ENCODE peak calls at places on chromosomes 3 and 15, in eight cellular contexts. I is heart left ventricle; P is CD8-positive, alpha-beta T cell; C is SK-N-SH; X is CD8-positive, alpha-beta memory T cell; W is neural progenitor cell; V is A673; T is thoracic aorta. A is an unnamed sample. For H3K36me3, the result is how much of the 10 kb centered on the place peaks cover.

GRCh38 chr15:42065008-42065407 is 29.4 kb downstream of the PLA2G4D start:
- DNase-seq in X (no peak), W (no peak), V (no peak), P (no peak), T (no peak), C (peak), I (peak), A (no peak)

GRCh38 chr3:172279191-172279640 is 169.0 kb downstream of the GHSR start:
- DNase-seq in W (peak), C (no peak), V (no peak), I (no peak), P (no peak), X (no peak), T (no peak), A (no peak)

GRCh38 chr3:126269360-126269759 is 87.8 kb downstream of the KLF15 start:
- DNase-seq in W (no peak), T (no peak), X (no peak), V (no peak), I (no peak), C (no peak), P (no peak), A (no peak)

GRCh38 chr15:65862682-65863081 is 6.6 kb upstream of the RAB11A start:
- DNase-seq in C (peak), V (peak), I (no peak), P (peak), T (no peak), X (peak), W (peak), A (no peak)

GRCh38 chr3:149180057-149180573 is 41.5 kb downstream of the CP start:
- DNase-seq in I (peak), P (no peak), W (no peak), X (no peak), V (peak), T (peak), C (no peak), A (peak)

GRCh38 chr3:151580592-151580991 is 119.7 kb upstream of the IGSF10 start:
- DNase-seq in P (no peak), V (peak), I (no peak), X (no peak), C (no peak), W (no peak), T (no peak), A (no peak)

GRCh38 chr3:104279617-104280016 is 1087.1 kb upstream of the ALCAM start:
- DNase-seq in C (no peak), I (no peak), W (no peak), T (no peak), X (no peak), P (no peak), V (peak), A (no peak)

GRCh38 chr15:100767002-100767825 is 112.4 kb upstream of the ALDH1A3 start:
- DNase-seq in V (no peak), W (no peak), C (peak), X (no peak), P (no peak), I (peak), T (no peak), A (peak)

GRCh38 chr3:171184372-171184771 is 157.9 kb upstream of the SLC2A2 start:
- DNase-seq in V (no peak), C (no peak), I (no peak), P (no peak), W (no peak), X (no peak), T (no peak), A (no peak)

GRCh38 chr3:31167666-31168065 is 273.2 kb upstream of the GADL1 start:
- DNase-seq in W (no peak), V (no peak), T (no peak), I (no peak), C (no peak), X (no peak), P (no peak), A (no peak)

GRCh38 chr15:64686130-64686735 is 89.2 kb downstream of the RBPMS2 start:
- DNase-seq in C (peak), X (no peak), W (peak), P (no peak), I (no peak), T (no peak), V (peak), A (no peak)

GRCh38 chr3:44058022-44058867 is 183.4 kb upstream of the TOPAZ1 start:
- DNase-seq in X (no peak), P (peak), T (no peak), C (no peak), V (peak), I (no peak), W (no peak), A (no peak)

GRCh38 chr3:79872483-79872882 is 104.7 kb upstream of the ROBO1 start:
- DNase-seq in X (no peak), T (no peak), C (no peak), I (no peak), V (no peak), W (no peak), P (no peak), A (no peak)

GRCh38 chr15:76278651-76279050 is 32.6 kb downstream of the ETFA start:
- DNase-seq in V (no peak), I (no peak), C (no peak), X (no peak), T (no peak), P (no peak), W (no peak), A (no peak)

GRCh38 chr3:149003653-149004305 is 12.4 kb downstream of the GYG1 start:
- DNase-seq in V (no peak), C (no peak), W (no peak), P (no peak), I (no peak), T (no peak), X (peak), A (no peak)

GRCh38 chr3:134333522-134334181 is 40.6 kb downstream of the AMOTL2 start:
- DNase-seq in X (no peak), I (no peak), T (no peak), C (no peak), W (peak), P (no peak), V (peak), A (no peak)

GRCh38 chr15:80777836-80778620 is 1.1 kb upstream of the CEMIP start:
- DNase-seq in W (no peak), I (no peak), C (no peak), X (no peak), T (no peak), P (no peak), V (no peak), A (no peak)

GRCh38 chr3:172595648-172596393 is 72.6 kb upstream of the TNFSF10 start:
- DNase-seq in W (peak), T (no peak), P (peak), C (no peak), V (peak), I (no peak), X (peak), A (no peak)

GRCh38 chr3:186849392-186849975 is 7.0 kb downstream of the ADIPOQ start:
- DNase-seq in V (peak), C (peak), T (no peak), I (no peak), X (no peak), W (peak), P (no peak), A (no peak)

GRCh38 chr3:150135321-150135721 is 164.6 kb upstream of the PFN2 start:
- DNase-seq in P (no peak), V (no peak), W (no peak), T (no peak), I (no peak), C (no peak), X (no peak), A (no peak)

GRCh38 chr15:82855286-82856092 is 46.1 kb downstream of the WHAMM start:
- DNase-seq in I (no peak), W (peak), C (no peak), V (no peak), T (no peak), P (no peak), X (no peak), A (peak)

GRCh38 chr3:194204036-194204792 is 68.3 kb downstream of the HES1 start:
- DNase-seq in W (peak), V (peak), C (no peak), T (no peak), X (no peak), P (no peak), I (no peak), A (no peak)
- H3K36me3 ChIP-seq in W (under half), V (under half), C (under half), T (under half), X (under half), P (under half), I (under half), A (under half)

DNA sequence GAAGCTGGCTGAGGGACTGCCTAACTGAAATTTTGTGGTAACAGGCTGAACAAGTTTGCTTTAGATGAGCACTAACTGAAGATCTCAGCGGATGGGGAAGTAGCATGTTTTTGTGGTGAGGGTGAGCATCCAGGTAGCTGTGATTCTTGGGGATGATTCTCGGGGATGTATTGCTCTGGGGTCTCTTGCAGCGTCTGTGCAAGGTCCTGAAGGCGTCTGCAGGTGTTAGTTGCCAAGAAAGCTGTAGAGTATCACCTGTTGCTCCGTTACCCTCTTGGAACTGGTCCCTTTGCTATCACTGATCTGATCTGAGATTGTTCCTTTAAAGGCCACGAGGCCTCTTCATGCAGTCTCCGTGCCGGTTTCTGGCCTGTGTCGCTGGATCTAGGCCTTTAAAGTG is 6.0 kb downstream of the TMED3 start:
- DNase-seq in W (no peak), P (no peak), C (no peak), X (no peak), V (no peak), T (no peak), I (no peak), A (no peak)
- H3K36me3 ChIP-seq in W (under half), P (half or more), C (half or more), X (half or more), V (under half), T (under half), I (under half), A (under half)

GRCh38 chr15:50493625-50494024 is 52.8 kb downstream of the USP50 start:
- DNase-seq in W (no peak), V (no peak), T (no peak), C (no peak), P (no peak), I (no peak), X (no peak), A (no peak)

GRCh38 chr15:50501815-50502214 is 44.7 kb downstream of the USP50 start:
- DNase-seq in I (no peak), T (no peak), P (no peak), W (no peak), X (no peak), V (no peak), C (no peak), A (no peak)

DNA sequence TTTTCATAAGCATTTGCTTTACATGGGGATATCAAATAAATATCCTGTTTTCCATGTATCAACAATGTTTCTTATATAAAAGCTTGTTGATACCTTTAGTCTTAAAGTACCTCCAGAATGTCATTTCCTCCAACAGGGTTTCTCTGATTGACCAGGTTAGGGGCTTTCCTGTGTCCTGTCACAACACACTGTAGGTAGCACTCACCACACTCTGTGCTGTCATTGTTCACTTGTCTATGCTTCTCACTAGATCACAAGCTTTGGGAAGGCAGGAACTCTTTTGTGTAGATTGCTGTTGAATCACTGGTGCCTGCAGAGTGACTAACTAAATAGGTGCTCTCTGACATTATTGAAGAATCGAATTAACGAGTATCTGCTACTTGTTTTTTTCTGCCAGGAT is 49.8 kb downstream of the USP50 start:
- DNase-seq in W (peak), I (no peak), C (no peak), V (no peak), X (no peak), T (no peak), P (no peak), A (no peak)
- H3K36me3 ChIP-seq in W (under half), I (half or more), C (half or more), V (half or more), X (under half), T (half or more), P (half or more), A (half or more)

GRCh38 chr3:9782777-9783176 is 9.5 kb downstream of the TADA3 start:
- DNase-seq in X (no peak), W (no peak), V (no peak), P (no peak), I (no peak), C (no peak), T (no peak), A (no peak)
- H3K36me3 ChIP-seq in X (under half), W (under half), V (under half), P (under half), I (half or more), C (half or more), T (under half), A (half or more)

GRCh38 chr15:85780586-85780985 is 14.1 kb downstream of the KLHL25 start:
- DNase-seq in P (no peak), X (no peak), T (no peak), V (no peak), W (no peak), C (no peak), I (no peak), A (no peak)

GRCh38 chr15:85778107-85778776 is 16.5 kb downstream of the KLHL25 start:
- DNase-seq in T (no peak), I (no peak), V (no peak), P (no peak), X (no peak), C (no peak), W (no peak), A (no peak)

GRCh38 chr15:85785887-85786777 is 8.6 kb downstream of the KLHL25 start:
- DNase-seq in V (no peak), P (no peak), W (no peak), C (no peak), T (peak), X (no peak), I (no peak), A (no peak)

GRCh38 chr15:85781099-85781498 is 13.6 kb downstream of the KLHL25 start:
- DNase-seq in W (no peak), X (no peak), V (no peak), I (no peak), P (no peak), C (no peak), T (no peak), A (no peak)

GRCh38 chr15:85782112-85782511 is 12.6 kb downstream of the KLHL25 start:
- DNase-seq in C (no peak), T (no peak), P (no peak), I (no peak), X (no peak), W (no peak), V (no peak), A (no peak)
- H3K36me3 ChIP-seq in C (under half), T (under half), P (under half), I (under half), X (under half), W (under half), V (under half), A (under half)

DNA sequence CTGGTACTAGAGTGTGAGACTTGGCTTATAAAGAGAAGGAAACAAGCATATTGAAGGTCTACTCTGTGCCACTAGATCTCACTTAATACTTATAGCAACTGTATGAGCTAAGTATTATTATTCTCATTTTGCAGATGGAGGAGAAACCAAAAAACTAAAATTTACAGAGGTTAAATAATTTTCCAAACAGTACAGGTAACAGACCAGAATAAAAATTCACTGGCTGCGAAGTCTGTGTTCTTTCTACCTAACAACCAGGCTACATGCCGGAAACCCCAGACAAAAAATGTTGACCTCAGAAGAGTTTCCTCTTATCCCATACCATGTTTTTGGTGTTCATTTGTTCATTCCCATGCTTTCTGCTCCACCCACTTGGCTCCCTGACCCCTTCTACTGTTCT is 46.6 kb downstream of the CMSS1 start:
- DNase-seq in T (no peak), C (no peak), W (no peak), P (no peak), V (no peak), X (no peak), I (no peak), A (no peak)
- H3K36me3 ChIP-seq in T (under half), C (under half), W (under half), P (under half), V (under half), X (under half), I (under half), A (under half)